ENCODE peak calls at places on chromosomes 16 and 17, in eight cellular contexts. M, Z, E, U, O, L, H and D are unnamed samples.

GRCh38 chr16:58586340-58587030 is 43.1 kb downstream of the CNOT1 start:
- DNase-seq in M (no peak), Z (no peak), E (no peak), U (no peak), O (no peak), L (no peak), H (no peak), D (no peak)

GRCh38 chr16:5046914-5047313 is 13.2 kb upstream of the NAGPA start:
- DNase-seq in M (no peak), Z (no peak), E (no peak), U (no peak), O (no peak), L (no peak), H (no peak), D (no peak)

GRCh38 chr17:29010586-29010985 is 4.8 kb upstream of the SEZ6 start:
- DNase-seq in M (no peak), Z (no peak), E (no peak), U (no peak), O (no peak), L (no peak), H (no peak), D (no peak)

GRCh38 chr17:57940217-57940616 is 15.0 kb downstream of the CUEDC1 start:
- DNase-seq in M (no peak), Z (no peak), E (no peak), U (no peak), O (no peak), L (no peak), H (peak; percentile 40), D (no peak)

GRCh38 chr17:44273607-44274006 is 5.7 kb upstream of the SLC4A1 start:
- DNase-seq in M (no peak), Z (no peak), E (no peak), U (peak; percentile 26), O (no peak), L (no peak), H (no peak), D (no peak)

GRCh38 chr17:78818932-78819331 is 21.7 kb downstream of the USP36 start:
- DNase-seq in M (peak; percentile 92), Z (peak; percentile 71), E (no peak), U (no peak), O (no peak), L (no peak), H (no peak), D (peak; percentile 82)

GRCh38 chr17:65987988-65988387 is 203.9 kb downstream of the CEP112 start:
- DNase-seq in M (peak; percentile 54), Z (no peak), E (peak; percentile 66), U (peak; percentile 77), O (no peak), L (peak; percentile 90), H (peak; percentile 11), D (no peak)

GRCh38 chr17:40618754-40619625 is 28.6 kb downstream of the SMARCE1 start:
- DNase-seq in M (no peak), Z (no peak), E (no peak), U (no peak), O (no peak), L (no peak), H (no peak), D (no peak)

GRCh38 chr17:79609616-79610150 is 1.2 kb downstream of the RBFOX3 start:
- DNase-seq in M (no peak), Z (no peak), E (no peak), U (peak; percentile 24), O (no peak), L (no peak), H (no peak), D (no peak)

GRCh38 chr16:8996891-8997290 is 33.2 kb upstream of the USP7 start:
- DNase-seq in M (no peak), Z (no peak), E (peak; percentile 22), U (peak; percentile 40), O (no peak), L (no peak), H (no peak), D (no peak)

GRCh38 chr17:34370376-34370996 is 7.5 kb upstream of the CCL1 start:
- DNase-seq in M (no peak), Z (no peak), E (no peak), U (no peak), O (no peak), L (no peak), H (no peak), D (no peak)

GRCh38 chr17:57516290-57517215 is 228.5 kb downstream of the CCDC182 start:
- DNase-seq in M (no peak), Z (no peak), E (no peak), U (no peak), O (no peak), L (no peak), H (no peak), D (no peak)

GRCh38 chr17:48819466-48819865 is 2.4 kb upstream of the TTLL6 start:
- DNase-seq in M (no peak), Z (no peak), E (no peak), U (no peak), O (no peak), L (no peak), H (no peak), D (no peak)

GRCh38 chr17:57553525-57553924 is 191.6 kb downstream of the CCDC182 start:
- DNase-seq in M (no peak), Z (no peak), E (no peak), U (no peak), O (no peak), L (no peak), H (no peak), D (no peak)

GRCh38 chr16:88580371-88580770 is 10.2 kb downstream of the ZC3H18 start:
- DNase-seq in M (no peak), Z (no peak), E (no peak), U (no peak), O (no peak), L (no peak), H (no peak), D (no peak)
- H3K36me3 ChIP-seq in M (peaks cover 11% of the 10 kb centered on the region), Z (no peaks in the 10 kb centered on the region), E (peaks cover 51% of the 10 kb centered on the region), U (no peaks in the 10 kb centered on the region), O (peaks cover 30% of the 10 kb centered on the region), L (peaks cover 5% of the 10 kb centered on the region), H (peaks cover 2% of the 10 kb centered on the region), D (peaks cover 53% of the 10 kb centered on the region)

DNA sequence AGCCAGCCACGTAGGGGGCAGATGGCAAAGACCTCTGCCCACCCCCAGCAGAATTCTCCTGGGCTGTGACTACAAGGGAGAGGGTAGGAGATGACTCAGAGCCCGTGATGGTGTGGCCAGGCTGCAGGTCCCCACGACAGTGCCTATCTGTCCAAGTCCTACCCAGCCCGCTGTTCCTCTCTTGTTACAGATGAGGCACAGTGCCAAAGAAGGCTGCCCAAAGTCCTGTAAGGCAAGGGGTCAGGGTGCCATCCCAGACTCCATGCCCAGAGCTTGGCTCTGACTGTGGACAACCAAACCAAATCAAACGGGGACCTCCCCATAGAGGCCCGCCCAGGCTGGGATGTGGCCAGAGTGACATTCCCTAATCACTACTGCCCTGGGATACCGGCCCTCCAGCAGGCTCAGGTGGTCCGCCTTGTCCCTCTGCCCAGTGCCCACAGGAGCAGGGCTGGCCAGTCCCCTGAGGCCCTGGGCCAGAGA is 12.6 kb upstream of the BCAR1 start:
- DNase-seq in M (no peak), Z (no peak), E (no peak), U (no peak), O (no peak), L (peak; percentile 51), H (no peak), D (no peak)
- H3K4me1 ChIP-seq in M (peaks cover 49% of the 10 kb centered on the region), Z (peaks cover 4% of the 10 kb centered on the region), E (peaks cover 53% of the 10 kb centered on the region), U (peaks cover 6% of the 10 kb centered on the region), O (peaks cover 59% of the 10 kb centered on the region), L (peaks cover 35% of the 10 kb centered on the region), H (peaks cover 46% of the 10 kb centered on the region), D (peaks cover 9% of the 10 kb centered on the region)

GRCh38 chr16:74896389-74897370 is 88.2 kb downstream of the WDR59 start:
- DNase-seq in M (no peak), Z (no peak), E (peak; percentile 27), U (no peak), O (no peak), L (peak; percentile 76), H (no peak), D (no peak)
- H3K36me3 ChIP-seq in M (peaks cover 2% of the 10 kb centered on the region), Z (no peaks in the 10 kb centered on the region), E (peaks cover 13% of the 10 kb centered on the region), U (peaks cover 6% of the 10 kb centered on the region), O (peaks cover 8% of the 10 kb centered on the region), L (peaks cover 7% of the 10 kb centered on the region), H (peaks cover 21% of the 10 kb centered on the region), D (peaks cover 34% of the 10 kb centered on the region)

DNA sequence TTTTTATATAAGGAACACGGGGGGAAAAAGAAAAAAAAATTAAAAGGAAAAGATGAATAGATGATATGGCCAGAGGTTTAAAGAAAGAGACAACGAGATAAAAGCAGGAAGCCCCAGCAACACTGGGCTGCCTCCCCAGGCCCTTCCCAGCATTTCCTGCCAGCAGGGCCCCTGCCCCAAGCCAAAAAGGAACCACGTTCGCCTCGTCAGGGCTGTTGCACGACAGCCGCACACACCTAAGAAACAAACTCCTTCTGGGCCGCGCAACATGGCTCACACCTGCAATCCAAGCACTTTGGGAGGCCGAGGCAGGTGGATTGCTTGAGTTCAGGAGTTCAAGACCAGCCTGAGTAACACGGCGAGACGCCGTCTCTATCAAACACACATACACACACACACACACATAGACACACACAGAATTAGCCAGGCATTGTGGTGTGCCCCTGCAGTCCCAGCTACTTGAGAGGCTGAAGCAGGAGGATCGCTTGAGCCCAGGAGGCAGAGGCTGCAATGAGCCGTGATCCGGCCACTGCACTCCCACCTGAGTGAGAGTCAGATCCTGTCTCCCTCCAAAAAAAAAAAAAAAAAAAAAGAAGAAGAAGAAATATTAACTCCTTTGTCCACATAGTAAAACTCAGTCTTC is 83.0 kb downstream of the ANKRD11 start:
- DNase-seq in M (peak; percentile 16), Z (peak; percentile 29), E (no peak), U (peak; percentile 44), O (no peak), L (no peak), H (no peak), D (peak; percentile 39)
- H3K4me1 ChIP-seq in M (peaks cover 42% of the 10 kb centered on the region), Z (peaks cover 45% of the 10 kb centered on the region), E (peaks cover 50% of the 10 kb centered on the region), U (peaks cover 16% of the 10 kb centered on the region), O (peaks cover 77% of the 10 kb centered on the region), L (no peaks in the 10 kb centered on the region), H (peaks cover 41% of the 10 kb centered on the region), D (peaks cover 100% of the 10 kb centered on the region)

GRCh38 chr16:68354816-68355215 is 44.0 kb downstream of the PRMT7 start:
- DNase-seq in M (no peak), Z (no peak), E (no peak), U (no peak), O (no peak), L (no peak), H (no peak), D (no peak)
- H3K36me3 ChIP-seq in M (no peaks in the 10 kb centered on the region), Z (no peaks in the 10 kb centered on the region), E (peaks cover 18% of the 10 kb centered on the region), U (peaks cover 3% of the 10 kb centered on the region), O (peaks cover 26% of the 10 kb centered on the region), L (no peaks in the 10 kb centered on the region), H (peaks cover 14% of the 10 kb centered on the region), D (peaks cover 27% of the 10 kb centered on the region)

GRCh38 chr17:77462101-77462500 is 321.3 kb downstream of the SEC14L1 start:
- DNase-seq in M (no peak), Z (peak; percentile 80), E (no peak), U (no peak), O (no peak), L (no peak), H (no peak), D (no peak)

GRCh38 chr17:77461277-77462057 is 320.7 kb downstream of the SEC14L1 start:
- DNase-seq in M (no peak), Z (no peak), E (no peak), U (no peak), O (no peak), L (no peak), H (no peak), D (no peak)

GRCh38 chr17:77464988-77465357 is 324.2 kb downstream of the SEC14L1 start:
- DNase-seq in M (no peak), Z (no peak), E (no peak), U (no peak), O (no peak), L (no peak), H (no peak), D (no peak)

GRCh38 chr17:77460514-77461046 is 319.8 kb downstream of the SEC14L1 start:
- DNase-seq in M (no peak), Z (peak; percentile 57), E (no peak), U (peak; percentile 57), O (no peak), L (no peak), H (no peak), D (no peak)

GRCh38 chr17:77462553-77463497 is 322.1 kb downstream of the SEC14L1 start:
- DNase-seq in M (no peak), Z (no peak), E (no peak), U (no peak), O (no peak), L (no peak), H (no peak), D (no peak)
- H3K4me1 ChIP-seq in M (peaks cover 15% of the 10 kb centered on the region), Z (peaks cover 77% of the 10 kb centered on the region), E (peaks cover 10% of the 10 kb centered on the region), U (peaks cover 11% of the 10 kb centered on the region), O (peaks cover 36% of the 10 kb centered on the region), L (peaks cover 12% of the 10 kb centered on the region), H (peaks cover 63% of the 10 kb centered on the region), D (peaks cover 99% of the 10 kb centered on the region)